ENCODE peak calls at places on chromosome 3, in four cellular contexts. One of them, this sample, is unnamed.

GRCh38 chr3:30696403-30696819 is 90.0 kb downstream of the TGFBR2 start:
- DNase-seq in upper lobe of left lung: no peak
- DNase-seq in body of pancreas: peak
- DNase-seq in heart left ventricle: peak
- DNase-seq in this sample: no peak

GRCh38 chr3:119913021-119913420 is 131.1 kb downstream of the NR1I2 start:
- DNase-seq in upper lobe of left lung: no peak
- DNase-seq in heart left ventricle: no peak
- DNase-seq in body of pancreas: no peak
- DNase-seq in this sample: no peak

GRCh38 chr3:47512416-47513124 is 942 bp downstream of the ELP6 start:
- DNase-seq in heart left ventricle: no peak
- DNase-seq in body of pancreas: peak
- DNase-seq in upper lobe of left lung: peak
- DNase-seq in this sample: no peak

GRCh38 chr3:98821072-98821471 is 57.9 kb downstream of the ST3GAL6 start:
- DNase-seq in body of pancreas: no peak
- DNase-seq in heart left ventricle: no peak
- DNase-seq in upper lobe of left lung: no peak
- DNase-seq in this sample: no peak

GRCh38 chr3:169508426-169508825 is 155.1 kb downstream of the MECOM start:
- DNase-seq in body of pancreas: no peak
- DNase-seq in upper lobe of left lung: no peak
- DNase-seq in heart left ventricle: no peak
- DNase-seq in this sample: no peak

GRCh38 chr3:113269661-113270060 is 58.3 kb downstream of the BOC start:
- DNase-seq in heart left ventricle: no peak
- DNase-seq in upper lobe of left lung: no peak
- DNase-seq in body of pancreas: peak
- DNase-seq in this sample: no peak

GRCh38 chr3:168213920-168214319 is 118.2 kb upstream of the GOLIM4 start:
- DNase-seq in body of pancreas: no peak
- DNase-seq in upper lobe of left lung: no peak
- DNase-seq in heart left ventricle: no peak
- DNase-seq in this sample: no peak

GRCh38 chr3:15601399-15602145 is at the start of the genes BTD and HACL1:
- DNase-seq in heart left ventricle: peak
- DNase-seq in body of pancreas: peak
- DNase-seq in upper lobe of left lung: peak
- DNase-seq in this sample: peak

GRCh38 chr3:3798641-3799113 is 554 bp upstream of the LRRN1 start:
- DNase-seq in heart left ventricle: no peak
- DNase-seq in upper lobe of left lung: peak
- DNase-seq in body of pancreas: peak
- DNase-seq in this sample: no peak

GRCh38 chr3:4719011-4719649 is 226.0 kb downstream of the ITPR1 start:
- DNase-seq in upper lobe of left lung: no peak
- DNase-seq in body of pancreas: no peak
- DNase-seq in heart left ventricle: no peak
- DNase-seq in this sample: no peak

GRCh38 chr3:124439586-124439985 is 290.7 kb upstream of the UMPS start:
- DNase-seq in upper lobe of left lung: no peak
- DNase-seq in heart left ventricle: no peak
- DNase-seq in body of pancreas: no peak
- DNase-seq in this sample: no peak

GRCh38 chr3:101944308-101944707 is 95.0 kb downstream of the NFKBIZ start:
- DNase-seq in upper lobe of left lung: no peak
- DNase-seq in heart left ventricle: no peak
- DNase-seq in body of pancreas: no peak
- DNase-seq in this sample: no peak

GRCh38 chr3:77001071-77001470 is 38.8 kb upstream of the ROBO2 start:
- DNase-seq in body of pancreas: no peak
- DNase-seq in heart left ventricle: no peak
- DNase-seq in upper lobe of left lung: no peak
- DNase-seq in this sample: no peak

GRCh38 chr3:176780766-176781165 is 416.5 kb downstream of the TBL1XR1 start:
- DNase-seq in body of pancreas: no peak
- DNase-seq in heart left ventricle: no peak
- DNase-seq in upper lobe of left lung: no peak
- DNase-seq in this sample: no peak

GRCh38 chr3:196044513-196044912 is 37.4 kb downstream of the TFRC start:
- DNase-seq in heart left ventricle: no peak
- DNase-seq in body of pancreas: no peak
- DNase-seq in upper lobe of left lung: peak
- DNase-seq in this sample: no peak

GRCh38 chr3:196049567-196050122 is 32.2 kb downstream of the TFRC start:
- DNase-seq in heart left ventricle: no peak
- DNase-seq in upper lobe of left lung: no peak
- DNase-seq in body of pancreas: no peak
- DNase-seq in this sample: no peak

GRCh38 chr3:196048922-196049566 is 32.8 kb downstream of the TFRC start:
- DNase-seq in body of pancreas: no peak
- DNase-seq in upper lobe of left lung: no peak
- DNase-seq in heart left ventricle: no peak
- DNase-seq in this sample: no peak

GRCh38 chr3:196050597-196050996 is 31.3 kb downstream of the TFRC start:
- DNase-seq in upper lobe of left lung: no peak
- DNase-seq in heart left ventricle: no peak
- DNase-seq in body of pancreas: no peak
- DNase-seq in this sample: no peak

GRCh38 chr3:196047391-196048030 is 34.4 kb downstream of the TFRC start:
- DNase-seq in body of pancreas: no peak
- DNase-seq in heart left ventricle: no peak
- DNase-seq in upper lobe of left lung: no peak
- DNase-seq in this sample: no peak
- TF ChIP-seq POLR2A in body of pancreas: no peak
- TF ChIP-seq POLR2A in heart left ventricle: no peak
- TF ChIP-seq POLR2A in upper lobe of left lung: no peak
- TF ChIP-seq POLR2A in this sample: no peak

GRCh38 chr3:52301042-52301441 is 13.4 kb downstream of the GLYCTK start:
- DNase-seq in upper lobe of left lung: no peak
- DNase-seq in heart left ventricle: no peak
- DNase-seq in body of pancreas: no peak
- DNase-seq in this sample: no peak
- TF ChIP-seq POLR2A in upper lobe of left lung: no peak
- TF ChIP-seq POLR2A in heart left ventricle: no peak
- TF ChIP-seq POLR2A in body of pancreas: no peak
- TF ChIP-seq POLR2A in this sample: no peak

GRCh38 chr3:72152551-72153476 is 367.9 kb upstream of the PROK2 start:
- DNase-seq in upper lobe of left lung: no peak
- DNase-seq in body of pancreas: peak
- DNase-seq in heart left ventricle: peak
- DNase-seq in this sample: no peak

GRCh38 chr3:72151465-72152238 is 366.7 kb upstream of the PROK2 start:
- DNase-seq in body of pancreas: peak
- DNase-seq in heart left ventricle: no peak
- DNase-seq in upper lobe of left lung: no peak
- DNase-seq in this sample: no peak

GRCh38 chr3:72149645-72150044 is 364.7 kb upstream of the PROK2 start:
- DNase-seq in body of pancreas: no peak
- DNase-seq in heart left ventricle: no peak
- DNase-seq in upper lobe of left lung: no peak
- DNase-seq in this sample: no peak

GRCh38 chr3:72153477-72154314 is 368.7 kb upstream of the PROK2 start:
- DNase-seq in heart left ventricle: no peak
- DNase-seq in body of pancreas: no peak
- DNase-seq in upper lobe of left lung: no peak
- DNase-seq in this sample: no peak

DNA sequence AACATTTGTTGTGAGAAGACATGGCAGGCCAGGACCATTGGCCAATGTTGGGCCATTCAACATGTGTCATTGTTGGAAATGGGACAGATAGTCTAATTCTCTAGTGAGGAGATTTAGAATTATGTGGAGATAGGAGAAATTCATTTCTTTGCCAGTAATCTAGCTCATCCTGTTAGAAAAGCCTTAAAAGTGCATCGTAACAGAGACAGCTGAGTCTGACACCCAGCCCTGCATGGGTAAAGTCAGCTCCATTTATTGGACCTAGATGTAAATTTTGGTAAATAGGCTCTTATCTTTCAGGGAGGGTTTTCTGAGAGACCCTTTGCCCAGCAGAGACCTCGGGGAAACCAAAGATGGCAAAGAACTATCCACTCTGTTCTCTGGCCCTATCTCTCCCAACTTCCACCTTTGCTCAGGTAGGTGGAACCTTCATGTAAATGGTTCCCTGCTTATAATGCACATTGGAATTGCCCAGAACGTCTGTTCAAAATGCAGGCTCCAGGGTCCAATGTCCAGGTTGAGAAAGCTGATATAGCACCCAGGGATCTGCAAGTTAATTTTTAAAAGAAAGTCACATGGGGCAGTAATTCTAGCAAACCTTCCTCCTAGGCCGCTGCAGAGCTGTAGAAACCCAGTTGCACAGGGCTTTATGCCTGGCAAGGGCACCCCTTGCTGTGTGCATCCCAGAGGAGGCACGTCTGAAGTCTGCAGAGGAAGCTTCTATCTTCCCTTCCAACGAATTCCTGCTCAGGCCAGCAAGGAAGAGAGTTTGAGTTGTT is 365.9 kb upstream of the PROK2 start:
- DNase-seq in body of pancreas: peak
- DNase-seq in upper lobe of left lung: no peak
- DNase-seq in heart left ventricle: no peak
- DNase-seq in this sample: no peak
- TF ChIP-seq POLR2A in body of pancreas: peak
- TF ChIP-seq POLR2A in upper lobe of left lung: no peak
- TF ChIP-seq POLR2A in heart left ventricle: no peak
- TF ChIP-seq POLR2A in this sample: no peak

GRCh38 chr3:58178528-58179234 is 32.1 kb downstream of the DNASE1L3 start:
- DNase-seq in heart left ventricle: no peak
- DNase-seq in body of pancreas: no peak
- DNase-seq in upper lobe of left lung: peak
- DNase-seq in this sample: no peak

GRCh38 chr3:58180940-58181587 is 29.7 kb downstream of the DNASE1L3 start:
- DNase-seq in upper lobe of left lung: no peak
- DNase-seq in body of pancreas: no peak
- DNase-seq in heart left ventricle: no peak
- DNase-seq in this sample: no peak

GRCh38 chr3:58177747-58178527 is 32.8 kb downstream of the DNASE1L3 start:
- DNase-seq in body of pancreas: peak
- DNase-seq in upper lobe of left lung: peak
- DNase-seq in heart left ventricle: peak
- DNase-seq in this sample: peak

GRCh38 chr3:58179235-58180098 is 31.3 kb downstream of the DNASE1L3 start:
- DNase-seq in upper lobe of left lung: peak
- DNase-seq in heart left ventricle: peak
- DNase-seq in body of pancreas: no peak
- DNase-seq in this sample: no peak

GRCh38 chr3:58180099-58180880 is 30.5 kb downstream of the DNASE1L3 start:
- DNase-seq in upper lobe of left lung: peak
- DNase-seq in body of pancreas: no peak
- DNase-seq in heart left ventricle: no peak
- DNase-seq in this sample: no peak
- TF ChIP-seq POLR2A in upper lobe of left lung: no peak
- TF ChIP-seq POLR2A in body of pancreas: no peak
- TF ChIP-seq POLR2A in heart left ventricle: no peak
- TF ChIP-seq POLR2A in this sample: no peak

This sample was measured in H54.